ENCODE peak calls at places on chromosomes 7 and 10, in ten cellular contexts. One of them, this sample, is unnamed.

GRCh38 chr10:42781893-42782445 is 626 bp upstream of the BMS1 start:
- DNase-seq in stomach: no peak
- DNase-seq in A549: no peak
- DNase-seq in SK-N-SH: no peak
- DNase-seq in GM12878: no peak
- DNase-seq in H1: no peak
- DNase-seq in tibial nerve: no peak
- DNase-seq in ovary: no peak
- DNase-seq in upper lobe of left lung: no peak
- DNase-seq in transverse colon: peak; percentile 31
- DNase-seq in this sample: no peak

GRCh38 chr10:3780056-3780765 is 4.8 kb downstream of the KLF6 start:
- DNase-seq in stomach: no peak
- DNase-seq in A549: no peak
- DNase-seq in SK-N-SH: no peak
- DNase-seq in GM12878: no peak
- DNase-seq in H1: no peak
- DNase-seq in tibial nerve: no peak
- DNase-seq in ovary: no peak
- DNase-seq in upper lobe of left lung: no peak
- DNase-seq in transverse colon: no peak
- DNase-seq in this sample: no peak

GRCh38 chr10:47291682-47292081 is 8.3 kb upstream of the GDF10 start:
- DNase-seq in stomach: no peak
- DNase-seq in A549: no peak
- DNase-seq in SK-N-SH: no peak
- DNase-seq in GM12878: no peak
- DNase-seq in H1: no peak
- DNase-seq in tibial nerve: peak; percentile 47
- DNase-seq in ovary: no peak
- DNase-seq in upper lobe of left lung: no peak
- DNase-seq in transverse colon: no peak
- DNase-seq in this sample: peak; percentile 69

GRCh38 chr7:116194115-116194514 is 16.2 kb upstream of the TES start:
- DNase-seq in stomach: no peak
- DNase-seq in A549: no peak
- DNase-seq in SK-N-SH: no peak
- DNase-seq in GM12878: no peak
- DNase-seq in H1: no peak
- DNase-seq in tibial nerve: no peak
- DNase-seq in ovary: no peak
- DNase-seq in upper lobe of left lung: no peak
- DNase-seq in transverse colon: no peak
- DNase-seq in this sample: no peak

GRCh38 chr10:31769564-31769963 is 159.1 kb downstream of the ARHGAP12 start:
- DNase-seq in stomach: no peak
- DNase-seq in A549: no peak
- DNase-seq in SK-N-SH: no peak
- DNase-seq in GM12878: no peak
- DNase-seq in H1: no peak
- DNase-seq in tibial nerve: no peak
- DNase-seq in ovary: no peak
- DNase-seq in upper lobe of left lung: no peak
- DNase-seq in transverse colon: no peak
- DNase-seq in this sample: no peak

GRCh38 chr7:20352573-20353304 is 22.0 kb downstream of the ITGB8 start:
- DNase-seq in stomach: no peak
- DNase-seq in A549: peak; percentile 85
- DNase-seq in SK-N-SH: no peak
- DNase-seq in GM12878: no peak
- DNase-seq in H1: no peak
- DNase-seq in tibial nerve: no peak
- DNase-seq in ovary: no peak
- DNase-seq in upper lobe of left lung: no peak
- DNase-seq in transverse colon: no peak
- DNase-seq in this sample: no peak

GRCh38 chr7:27343804-27344203 is 101.2 kb downstream of the EVX1 start:
- DNase-seq in stomach: no peak
- DNase-seq in A549: no peak
- DNase-seq in SK-N-SH: no peak
- DNase-seq in GM12878: no peak
- DNase-seq in H1: peak; percentile 29
- DNase-seq in tibial nerve: no peak
- DNase-seq in ovary: no peak
- DNase-seq in upper lobe of left lung: no peak
- DNase-seq in transverse colon: no peak
- DNase-seq in this sample: no peak

GRCh38 chr10:33311640-33312039 is 22.8 kb downstream of the NRP1 start:
- DNase-seq in stomach: no peak
- DNase-seq in A549: no peak
- DNase-seq in SK-N-SH: no peak
- DNase-seq in GM12878: no peak
- DNase-seq in H1: no peak
- DNase-seq in tibial nerve: no peak
- DNase-seq in ovary: no peak
- DNase-seq in upper lobe of left lung: no peak
- DNase-seq in transverse colon: no peak
- DNase-seq in this sample: no peak

GRCh38 chr7:121334875-121335648 is 6.3 kb downstream of the WNT16 start:
- DNase-seq in stomach: no peak
- DNase-seq in A549: no peak
- DNase-seq in SK-N-SH: no peak
- DNase-seq in GM12878: no peak
- DNase-seq in H1: no peak
- DNase-seq in tibial nerve: no peak
- DNase-seq in ovary: no peak
- DNase-seq in upper lobe of left lung: no peak
- DNase-seq in transverse colon: no peak
- DNase-seq in this sample: no peak

GRCh38 chr7:18792866-18793595 is 297.5 kb downstream of the HDAC9 start:
- DNase-seq in stomach: no peak
- DNase-seq in A549: no peak
- DNase-seq in SK-N-SH: no peak
- DNase-seq in GM12878: no peak
- DNase-seq in H1: peak; percentile 45
- DNase-seq in tibial nerve: peak; percentile 13
- DNase-seq in ovary: no peak
- DNase-seq in upper lobe of left lung: no peak
- DNase-seq in transverse colon: no peak
- DNase-seq in this sample: no peak

GRCh38 chr7:95602421-95602820 is 6.1 kb upstream of the PDK4 start:
- DNase-seq in stomach: no peak
- DNase-seq in A549: no peak
- DNase-seq in SK-N-SH: no peak
- DNase-seq in GM12878: no peak
- DNase-seq in H1: no peak
- DNase-seq in tibial nerve: no peak
- DNase-seq in ovary: no peak
- DNase-seq in upper lobe of left lung: no peak
- DNase-seq in transverse colon: no peak
- DNase-seq in this sample: no peak

GRCh38 chr10:92593553-92594046 is 670 bp downstream of the KIF11 start:
- DNase-seq in stomach: no peak
- DNase-seq in A549: no peak
- DNase-seq in SK-N-SH: no peak
- DNase-seq in GM12878: no peak
- DNase-seq in H1: no peak
- DNase-seq in tibial nerve: no peak
- DNase-seq in ovary: no peak
- DNase-seq in upper lobe of left lung: no peak
- DNase-seq in transverse colon: no peak
- DNase-seq in this sample: no peak

GRCh38 chr10:118986815-118987790 is 42.4 kb upstream of the NANOS1 start:
- DNase-seq in stomach: no peak
- DNase-seq in A549: no peak
- DNase-seq in SK-N-SH: no peak
- DNase-seq in GM12878: peak; percentile 24
- DNase-seq in H1: no peak
- DNase-seq in tibial nerve: no peak
- DNase-seq in ovary: no peak
- DNase-seq in upper lobe of left lung: no peak
- DNase-seq in transverse colon: no peak
- DNase-seq in this sample: no peak

GRCh38 chr7:123191132-123191531 is 8.6 kb downstream of the SLC13A1 start:
- DNase-seq in stomach: peak; percentile 25
- DNase-seq in A549: peak; percentile 5
- DNase-seq in SK-N-SH: no peak
- DNase-seq in GM12878: no peak
- DNase-seq in H1: no peak
- DNase-seq in tibial nerve: no peak
- DNase-seq in ovary: no peak
- DNase-seq in upper lobe of left lung: no peak
- DNase-seq in transverse colon: no peak
- DNase-seq in this sample: no peak

GRCh38 chr7:91517408-91517807 is 253.2 kb downstream of the FZD1 start:
- DNase-seq in stomach: no peak
- DNase-seq in A549: no peak
- DNase-seq in SK-N-SH: no peak
- DNase-seq in GM12878: no peak
- DNase-seq in H1: no peak
- DNase-seq in tibial nerve: no peak
- DNase-seq in ovary: no peak
- DNase-seq in upper lobe of left lung: no peak
- DNase-seq in transverse colon: no peak
- DNase-seq in this sample: no peak

GRCh38 chr10:52486840-52487611 is 172.9 kb downstream of the DKK1 start:
- DNase-seq in stomach: no peak
- DNase-seq in A549: peak; percentile 36
- DNase-seq in SK-N-SH: no peak
- DNase-seq in GM12878: no peak
- DNase-seq in H1: no peak
- DNase-seq in tibial nerve: no peak
- DNase-seq in ovary: no peak
- DNase-seq in upper lobe of left lung: no peak
- DNase-seq in transverse colon: no peak
- DNase-seq in this sample: no peak
- H3K4me3 ChIP-seq in stomach: no peak overlapping the region
- H3K4me3 ChIP-seq in A549: no peak overlapping the region
- H3K4me3 ChIP-seq in SK-N-SH: no peak overlapping the region
- H3K4me3 ChIP-seq in GM12878: no peak overlapping the region
- H3K4me3 ChIP-seq in H1: no peak overlapping the region
- H3K4me3 ChIP-seq in tibial nerve: no peak overlapping the region
- H3K4me3 ChIP-seq in ovary: no peak overlapping the region
- H3K4me3 ChIP-seq in upper lobe of left lung: no peak overlapping the region
- H3K4me3 ChIP-seq in transverse colon: no peak overlapping the region
- H3K4me3 ChIP-seq in this sample: no peak overlapping the region

DNA sequence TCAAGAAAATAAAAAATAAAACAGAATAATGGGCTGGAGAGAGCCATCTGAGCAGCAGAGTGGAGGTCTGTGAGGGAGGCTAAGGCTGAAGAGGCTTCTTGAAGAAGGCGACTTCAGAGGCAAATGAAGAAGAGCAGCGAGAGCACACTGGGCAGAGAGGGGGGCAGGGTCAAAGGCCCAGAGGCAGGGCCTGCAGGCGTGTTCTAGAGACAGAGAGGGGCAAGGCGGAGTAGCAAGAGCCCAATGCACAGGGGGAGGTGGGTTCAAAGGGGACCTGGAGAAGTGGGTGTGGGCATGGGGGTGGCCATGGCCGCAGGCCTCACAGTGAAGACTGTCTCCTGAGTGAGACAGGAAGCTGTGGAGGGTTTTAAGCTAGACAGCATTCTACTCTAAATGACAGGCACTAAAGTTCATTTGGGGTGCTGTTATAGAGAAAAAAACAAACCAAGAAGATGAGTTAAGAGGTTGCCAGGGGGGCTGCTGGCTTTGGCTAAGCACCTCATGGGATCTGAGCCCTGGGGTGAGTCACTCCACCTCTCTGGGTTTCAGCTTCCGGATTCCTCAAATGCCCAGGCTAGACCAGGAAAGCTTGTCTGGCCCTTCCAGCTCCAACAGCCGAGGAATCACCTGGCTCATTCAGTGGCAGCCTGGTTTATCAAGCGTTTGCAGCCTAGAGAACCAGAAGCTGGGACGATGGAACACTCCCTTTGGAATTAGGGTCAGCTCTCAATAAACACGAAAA is 81.7 kb downstream of the DLG5 start:
- DNase-seq in stomach: no peak
- DNase-seq in A549: peak; percentile 74
- DNase-seq in SK-N-SH: no peak
- DNase-seq in GM12878: no peak
- DNase-seq in H1: no peak
- DNase-seq in tibial nerve: no peak
- DNase-seq in ovary: no peak
- DNase-seq in upper lobe of left lung: no peak
- DNase-seq in transverse colon: peak; percentile 66
- DNase-seq in this sample: no peak
- TF ChIP-seq EP300 in stomach: no peak
- TF ChIP-seq EP300 in A549: no peak
- TF ChIP-seq EP300 in SK-N-SH: no peak
- TF ChIP-seq EP300 in GM12878: no peak
- TF ChIP-seq EP300 in H1: no peak
- TF ChIP-seq EP300 in tibial nerve: no peak
- TF ChIP-seq EP300 in ovary: no peak
- TF ChIP-seq EP300 in upper lobe of left lung: no peak
- TF ChIP-seq EP300 in transverse colon: no peak
- TF ChIP-seq EP300 in this sample: no peak

GRCh38 chr7:37690206-37690605 is 6.6 kb downstream of the GPR141 start:
- DNase-seq in stomach: no peak
- DNase-seq in A549: no peak
- DNase-seq in SK-N-SH: no peak
- DNase-seq in GM12878: no peak
- DNase-seq in H1: no peak
- DNase-seq in tibial nerve: no peak
- DNase-seq in ovary: no peak
- DNase-seq in upper lobe of left lung: peak; percentile 58
- DNase-seq in transverse colon: no peak
- DNase-seq in this sample: no peak
- H3K4me3 ChIP-seq in stomach: no peak overlapping the region
- H3K4me3 ChIP-seq in A549: no peak overlapping the region
- H3K4me3 ChIP-seq in SK-N-SH: no peak overlapping the region
- H3K4me3 ChIP-seq in GM12878: peak overlapping the region; percentile 42
- H3K4me3 ChIP-seq in H1: no peak overlapping the region
- H3K4me3 ChIP-seq in tibial nerve: no peak overlapping the region
- H3K4me3 ChIP-seq in ovary: no peak overlapping the region
- H3K4me3 ChIP-seq in upper lobe of left lung: no peak overlapping the region
- H3K4me3 ChIP-seq in transverse colon: no peak overlapping the region
- H3K4me3 ChIP-seq in this sample: no peak overlapping the region

DNA sequence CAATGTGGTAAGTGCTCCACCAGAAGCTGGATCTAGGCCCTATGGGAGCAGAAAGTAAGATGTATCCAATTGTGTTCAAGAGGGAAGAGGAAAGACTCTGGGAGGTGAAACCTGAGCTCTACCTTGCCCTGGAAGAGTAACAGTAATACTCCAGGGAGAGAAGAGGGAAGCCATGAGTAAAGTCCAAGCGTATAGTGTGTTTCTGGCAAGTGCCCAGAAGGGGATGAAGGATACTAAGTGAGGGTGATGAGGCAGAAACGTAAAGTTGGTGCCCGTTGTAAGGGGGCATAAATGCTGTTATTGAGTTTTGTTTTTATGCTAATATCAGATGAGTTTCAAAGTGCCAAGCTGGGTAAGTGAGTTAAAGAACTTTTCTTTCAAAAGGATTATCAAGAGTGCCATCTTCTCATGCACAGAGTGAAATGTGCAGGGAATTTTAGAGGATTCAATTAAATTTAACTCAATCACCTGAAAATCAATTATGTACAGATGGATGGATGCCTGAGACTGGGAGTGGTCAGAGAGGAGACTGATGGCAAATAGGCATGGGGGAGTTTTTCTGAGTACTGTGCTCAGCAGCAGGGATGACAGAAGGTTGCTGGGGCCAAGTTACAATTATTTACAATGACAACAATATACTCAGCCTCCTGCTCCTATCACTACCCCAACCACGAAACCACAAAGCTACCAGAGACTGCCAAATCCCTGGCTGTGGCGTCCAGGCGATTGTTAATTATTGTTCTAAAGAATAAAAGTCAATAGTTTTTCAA is 123.3 kb upstream of the LAMB4 start:
- DNase-seq in stomach: no peak
- DNase-seq in A549: no peak
- DNase-seq in SK-N-SH: no peak
- DNase-seq in GM12878: no peak
- DNase-seq in H1: no peak
- DNase-seq in tibial nerve: no peak
- DNase-seq in ovary: no peak
- DNase-seq in upper lobe of left lung: no peak
- DNase-seq in transverse colon: no peak
- DNase-seq in this sample: no peak
- TF ChIP-seq EP300 in stomach: no peak
- TF ChIP-seq EP300 in A549: no peak
- TF ChIP-seq EP300 in SK-N-SH: no peak
- TF ChIP-seq EP300 in GM12878: no peak
- TF ChIP-seq EP300 in H1: no peak
- TF ChIP-seq EP300 in tibial nerve: no peak
- TF ChIP-seq EP300 in ovary: no peak
- TF ChIP-seq EP300 in upper lobe of left lung: no peak
- TF ChIP-seq EP300 in transverse colon: no peak
- TF ChIP-seq EP300 in this sample: no peak